ENCODE peak calls at places on chromosomes 11 and 22, in six cellular contexts. M, N, T, O, I and S are unnamed samples.

GRCh38 chr22:19831016-19831415 is 23.7 kb downstream of the GNB1L start:
- DNase-seq in N (no peak), I (peak), T (no peak), M (no peak), O (no peak), S (no peak)

GRCh38 chr11:66727282-66727882 is 1.6 kb downstream of the SPTBN2 start:
- DNase-seq in I (no peak), N (peak), M (peak), T (no peak), O (peak), S (peak)

GRCh38 chr11:122733301-122733686 is 77.8 kb downstream of the UBASH3B start:
- DNase-seq in N (peak), M (peak), I (no peak), T (no peak), O (no peak), S (no peak)

GRCh38 chr11:66233301-66233700 is 35.1 kb upstream of the RAB1B start:
- DNase-seq in O (no peak), M (no peak), N (no peak), T (no peak), I (no peak), S (no peak)

GRCh38 chr11:88281317-88281712 is 56.2 kb downstream of the CTSC start:
- DNase-seq in O (no peak), T (no peak), I (no peak), M (no peak), N (peak), S (peak)

GRCh38 chr11:69251639-69252493 is 42.1 kb upstream of the MYEOV start:
- DNase-seq in I (no peak), O (peak), N (no peak), M (no peak), T (no peak), S (no peak)

GRCh38 chr22:41347066-41347859 is 34.5 kb upstream of the TEF start:
- DNase-seq in M (no peak), T (no peak), N (no peak), I (no peak), O (no peak), S (no peak)

GRCh38 chr11:47778878-47779483 is 11.8 kb upstream of the FNBP4 start:
- DNase-seq in T (no peak), M (no peak), O (no peak), N (no peak), I (no peak), S (no peak)

DNA sequence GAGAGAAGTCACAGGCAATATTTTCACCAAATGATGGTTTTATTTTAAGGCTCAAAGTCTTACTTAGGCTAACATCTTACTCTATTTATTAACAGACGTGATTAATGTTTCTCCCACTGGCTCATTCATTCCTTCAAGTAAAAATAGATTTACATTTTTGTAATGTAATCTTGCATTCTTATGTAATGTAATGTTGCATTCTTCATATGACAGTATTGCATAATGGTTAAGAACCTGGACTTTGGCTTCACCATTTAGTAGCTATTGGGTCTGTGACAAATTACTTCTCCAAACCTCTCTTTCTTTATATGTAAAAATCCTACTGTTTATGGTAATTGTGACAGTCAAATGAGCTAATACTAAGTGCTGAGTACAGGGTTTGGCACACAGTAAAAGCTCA is 3.3 kb upstream of the DIXDC1 start:
- DNase-seq in M (no peak), N (no peak), I (no peak), O (no peak), T (no peak), S (peak)
- H3K27ac ChIP-seq in M (no peak), N (peak), I (no peak), O (no peak), T (no peak), S (no peak)

DNA sequence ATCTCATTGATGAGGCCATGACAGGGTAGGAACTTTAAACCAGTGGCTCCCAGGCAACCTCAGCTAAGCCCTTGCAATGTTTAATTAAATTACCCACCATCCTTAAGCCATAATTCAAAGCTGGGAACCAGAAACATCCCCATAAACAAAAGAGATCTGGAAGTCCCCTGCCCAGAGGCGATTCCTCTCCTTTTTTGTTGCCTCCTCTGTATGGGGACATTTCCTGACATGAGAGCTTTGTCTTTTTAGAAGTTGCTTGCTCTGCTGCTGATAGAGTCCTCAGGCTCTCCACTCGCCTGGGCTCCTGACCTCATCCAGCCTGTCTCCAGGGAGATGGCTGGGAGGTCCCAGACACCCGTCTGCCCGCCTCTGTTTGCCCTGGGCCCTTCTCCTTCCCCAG is 3.2 kb downstream of the DTX4 start:
- DNase-seq in O (no peak), M (no peak), T (no peak), I (no peak), N (no peak), S (no peak)
- H3K4me3 ChIP-seq in O (no peak), M (no peak), T (no peak), I (no peak), N (no peak), S (no peak)

DNA sequence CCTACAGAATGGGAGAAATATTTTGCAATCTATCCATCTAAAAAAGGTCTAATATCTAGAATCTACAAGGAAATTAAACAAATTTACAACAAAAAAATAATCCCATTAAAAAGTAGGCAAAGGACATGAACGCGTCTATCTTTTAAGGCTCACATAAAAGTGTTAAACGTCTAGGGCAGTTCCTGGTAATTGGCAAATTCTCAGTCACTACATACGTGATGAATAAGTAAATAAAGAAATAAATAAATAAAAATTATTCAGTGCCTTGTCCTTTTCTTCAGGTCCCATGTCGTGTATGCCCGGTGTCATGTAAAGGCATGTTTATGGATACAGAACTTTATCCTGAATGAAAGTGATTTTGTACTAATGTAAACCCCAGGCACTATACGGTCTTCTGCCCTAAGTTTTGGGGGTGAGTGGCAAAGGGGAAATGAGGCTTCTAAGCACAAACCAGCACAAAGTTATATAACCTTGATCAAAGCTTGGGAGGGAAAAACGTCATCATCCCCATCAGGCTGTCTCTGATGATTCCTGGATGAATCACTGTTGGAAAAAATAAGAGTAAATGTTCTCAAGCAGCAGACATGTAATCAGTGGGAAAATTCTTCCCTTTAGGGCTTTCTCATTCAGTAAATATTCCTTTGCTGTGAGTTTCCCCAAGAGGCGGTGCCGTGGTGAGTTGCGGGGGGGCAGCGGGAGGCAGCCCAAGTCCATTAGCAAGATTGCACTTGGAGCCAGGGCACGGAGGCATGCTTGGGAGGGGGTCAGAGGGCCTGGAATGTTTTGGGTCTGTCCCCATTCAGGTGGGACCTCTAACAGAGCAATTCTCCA is 30.4 kb upstream of the MICAL2 start:
- DNase-seq in T (peak), N (peak), I (no peak), O (no peak), M (peak), S (peak)
- H3K27ac ChIP-seq in T (peak), N (peak), I (peak), O (no peak), M (peak), S (peak)

GRCh38 chr11:1570001-1570453 is 2.0 kb downstream of the DUSP8 start:
- DNase-seq in O (no peak), I (peak), M (no peak), T (no peak), N (no peak), S (no peak)

GRCh38 chr11:1570896-1571759 is 943 bp downstream of the DUSP8 start:
- DNase-seq in O (peak), I (peak), N (no peak), M (no peak), T (no peak), S (no peak)

GRCh38 chr11:1571760-1572199 is 291 bp downstream of the DUSP8 start:
- DNase-seq in T (no peak), M (no peak), N (no peak), O (peak), I (no peak), S (no peak)

GRCh38 chr11:1569251-1569780 is 2.8 kb downstream of the DUSP8 start:
- DNase-seq in I (peak), M (no peak), T (no peak), O (peak), N (no peak), S (no peak)

DNA sequence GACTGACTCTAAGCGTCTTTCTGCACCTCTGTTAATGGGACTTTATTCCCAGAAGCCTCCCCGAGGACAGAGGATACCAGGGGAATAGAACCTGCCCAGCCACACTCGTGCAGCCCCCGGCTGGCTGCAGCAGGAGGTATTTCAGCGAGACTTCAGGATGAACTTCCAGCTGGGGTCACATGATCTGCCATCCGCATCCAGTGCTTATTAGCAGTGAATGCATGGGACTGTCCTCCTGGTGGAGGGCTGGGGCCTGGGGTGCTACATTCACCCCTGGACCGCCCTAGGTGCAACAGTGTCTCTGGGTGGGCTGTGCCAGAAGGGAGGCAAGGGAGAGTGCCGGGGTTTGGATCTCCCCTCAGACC is 1.6 kb downstream of the DUSP8 start:
- DNase-seq in O (peak), T (no peak), N (no peak), M (no peak), I (peak), S (no peak)
- H3K4me3 ChIP-seq in O (no peak), T (no peak), N (peak), M (peak), I (peak), S (no peak)

GRCh38 chr22:21623402-21623970 is 6.3 kb downstream of the YDJC start:
- DNase-seq in M (no peak), O (no peak), N (no peak), I (no peak), T (no peak), S (no peak)
- H3K27ac ChIP-seq in M (no peak), O (no peak), N (no peak), I (no peak), T (no peak), S (no peak)

GRCh38 chr11:120352405-120352804 is 16.2 kb downstream of the ARHGEF12 start:
- DNase-seq in N (no peak), O (no peak), T (no peak), I (peak), M (no peak), S (no peak)
- H3K4me3 ChIP-seq in N (no peak), O (no peak), T (no peak), I (no peak), M (no peak), S (no peak)

DNA sequence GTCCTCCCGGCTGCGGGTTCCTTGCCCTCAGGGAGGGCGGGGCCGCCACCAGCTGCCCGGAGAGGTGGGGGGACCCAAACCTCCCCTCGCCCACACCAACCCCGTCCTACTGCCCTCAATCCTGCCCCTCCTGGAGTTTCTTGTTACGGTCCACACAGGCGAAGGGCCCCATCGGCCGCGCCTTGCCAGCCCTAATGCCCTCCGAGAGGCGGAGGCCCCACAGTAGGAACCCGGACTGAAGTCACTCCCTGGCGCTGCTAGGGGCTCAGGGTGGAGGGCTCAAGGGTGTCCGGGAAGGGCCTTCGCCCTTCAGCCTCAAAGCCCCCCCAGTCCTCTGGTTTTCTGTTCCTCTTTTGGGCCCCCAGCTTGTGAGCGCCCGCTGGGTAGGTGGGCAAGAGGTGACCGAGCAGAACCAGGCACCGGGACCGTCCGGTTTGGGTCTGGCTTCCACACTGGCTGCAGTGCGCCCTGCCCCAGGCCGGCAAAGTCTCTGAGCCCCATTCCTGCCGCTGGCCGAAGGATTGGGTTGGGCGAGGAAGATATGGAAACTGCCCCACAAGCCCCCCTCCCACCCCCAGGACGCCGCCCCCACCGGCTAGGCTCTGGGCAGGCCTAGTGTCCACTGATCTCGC is 24.5 kb downstream of the DUSP8 start:
- DNase-seq in M (no peak), N (no peak), I (no peak), O (no peak), T (no peak), S (no peak)
- H3K27ac ChIP-seq in M (no peak), N (peak), I (peak), O (no peak), T (no peak), S (no peak)

GRCh38 chr11:8717876-8718753 is 35.5 kb downstream of the RPL27A start:
- DNase-seq in N (peak), O (no peak), T (no peak), M (peak), I (no peak), S (peak)
- H3K4me3 ChIP-seq in N (peak), O (no peak), T (peak), M (peak), I (no peak), S (peak)

GRCh38 chr11:91997178-91997577 is 227.4 kb upstream of the FAT3 start:
- DNase-seq in M (no peak), T (no peak), I (no peak), O (no peak), N (no peak), S (no peak)

GRCh38 chr11:92002568-92002967 is 222.1 kb upstream of the FAT3 start:
- DNase-seq in T (no peak), I (no peak), N (no peak), O (no peak), M (no peak), S (no peak)

GRCh38 chr11:91996526-91996925 is 228.1 kb upstream of the FAT3 start:
- DNase-seq in T (no peak), M (no peak), N (no peak), O (no peak), I (no peak), S (no peak)

DNA sequence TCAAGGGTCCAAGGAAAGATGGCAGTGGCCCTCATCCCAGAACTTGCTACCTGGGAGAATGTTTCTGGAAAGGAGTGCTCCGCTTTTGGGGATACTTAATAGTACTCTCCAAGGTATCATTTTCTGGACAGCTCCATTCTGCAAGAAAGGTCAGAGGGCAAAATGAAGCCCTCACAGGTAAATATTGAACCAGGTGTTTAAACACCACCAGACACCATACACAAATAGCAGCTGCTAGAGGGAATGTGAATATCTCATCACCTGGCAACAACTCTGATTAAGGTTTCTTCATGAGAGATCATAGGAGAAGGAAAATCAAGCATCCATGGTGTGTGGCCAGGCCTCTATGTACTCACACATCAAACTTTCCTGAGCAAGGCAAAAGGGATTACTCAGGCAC is 226.2 kb upstream of the FAT3 start:
- DNase-seq in I (no peak), O (no peak), M (no peak), T (no peak), N (no peak), S (no peak)
- H3K27ac ChIP-seq in I (no peak), O (no peak), M (no peak), T (no peak), N (no peak), S (no peak)